ENCODE peak calls at places on chromosome 14, in four cellular contexts. One of them, this sample, is unnamed.

GRCh38 chr14:31207287-31207745 is 277 bp downstream of the HECTD1 start:
- DNase-seq in pons: no peak
- DNase-seq in T-helper 2 cell: no peak
- DNase-seq in GM10248: no peak
- DNase-seq in this sample: no peak

GRCh38 chr14:88934231-88934898 is 109.9 kb downstream of the TTC8 start:
- DNase-seq in pons: no peak
- DNase-seq in T-helper 2 cell: no peak
- DNase-seq in GM10248: no peak
- DNase-seq in this sample: no peak

GRCh38 chr14:61675291-61675690 is 20.0 kb upstream of the HIF1A start:
- DNase-seq in pons: no peak
- DNase-seq in T-helper 2 cell: no peak
- DNase-seq in GM10248: no peak
- DNase-seq in this sample: no peak

GRCh38 chr14:69263364-69263763 is 3.4 kb downstream of the GALNT16 start:
- DNase-seq in pons: peak
- DNase-seq in T-helper 2 cell: no peak
- DNase-seq in GM10248: no peak
- DNase-seq in this sample: no peak

GRCh38 chr14:49858383-49858782 is 5.8 kb upstream of the NEMF start:
- DNase-seq in pons: no peak
- DNase-seq in T-helper 2 cell: no peak
- DNase-seq in GM10248: no peak
- DNase-seq in this sample: peak

GRCh38 chr14:72699852-72700257 is 194.0 kb downstream of the DPF3 start:
- DNase-seq in pons: peak
- DNase-seq in T-helper 2 cell: no peak
- DNase-seq in GM10248: no peak
- DNase-seq in this sample: no peak

GRCh38 chr14:93984070-93984469 is 7.7 kb upstream of the ASB2 start:
- DNase-seq in pons: no peak
- DNase-seq in T-helper 2 cell: no peak
- DNase-seq in GM10248: no peak
- DNase-seq in this sample: no peak

GRCh38 chr14:31070431-31070830 is 44.3 kb upstream of the STRN3 start:
- DNase-seq in pons: no peak
- DNase-seq in T-helper 2 cell: no peak
- DNase-seq in GM10248: no peak
- DNase-seq in this sample: no peak

GRCh38 chr14:102592969-102593840 is 756 bp downstream of the RCOR1 start:
- DNase-seq in pons: peak
- DNase-seq in T-helper 2 cell: peak
- DNase-seq in GM10248: peak
- DNase-seq in this sample: peak

GRCh38 chr14:70981005-70981952 is 74.0 kb downstream of the PCNX1 start:
- DNase-seq in pons: no peak
- DNase-seq in T-helper 2 cell: no peak
- DNase-seq in GM10248: no peak
- DNase-seq in this sample: no peak

GRCh38 chr14:75205586-75205985 is 29.2 kb upstream of the TMED10 start:
- DNase-seq in pons: no peak
- DNase-seq in T-helper 2 cell: no peak
- DNase-seq in GM10248: no peak
- DNase-seq in this sample: no peak

GRCh38 chr14:76727403-76727802 is 33.9 kb upstream of the VASH1 start:
- DNase-seq in pons: peak
- DNase-seq in T-helper 2 cell: no peak
- DNase-seq in GM10248: no peak
- DNase-seq in this sample: no peak

GRCh38 chr14:105924951-105925591 is 398.7 kb downstream of the TMEM121 start:
- DNase-seq in pons: no peak
- DNase-seq in T-helper 2 cell: no peak
- DNase-seq in GM10248: no peak
- DNase-seq in this sample: no peak

GRCh38 chr14:93150227-93151206 is 34.2 kb downstream of the MOAP1 start:
- DNase-seq in pons: peak
- DNase-seq in T-helper 2 cell: no peak
- DNase-seq in GM10248: no peak
- DNase-seq in this sample: no peak

GRCh38 chr14:61280526-61281185 is 482 bp downstream of the TMEM30B start:
- DNase-seq in pons: peak
- DNase-seq in T-helper 2 cell: peak
- DNase-seq in GM10248: peak
- DNase-seq in this sample: no peak

This sample was measured in NAMALWA.